ENCODE peak calls at places on chromosomes 1 and 21, in eight cellular contexts. H is spleen; N is G401; M is NCI-H1105 treated with DMSO at 0.1 percent for 48 hours; F is activated T-cell treated with anti-CD3 and anti-CD28 coated beads, Interleukin-2, amount 50 U/mL, for 72 hours; S is CD4-positive, CD25-positive, alpha-beta regulatory T cell; G is memory B cell; K is T-cell. L is an unnamed sample.

GRCh38 chr1:37123266-37123665 is 89.0 kb upstream of the GRIK3 start:
- DNase-seq in S (no peak), F (no peak), G (no peak), H (no peak), K (no peak), N (no peak), M (no peak), L (no peak)

GRCh38 chr21:42121792-42122191 is 50.7 kb downstream of the UMODL1 start:
- DNase-seq in S (no peak), H (peak), N (no peak), K (no peak), M (no peak), G (no peak), F (no peak), L (no peak)

GRCh38 chr1:28199328-28200233 is 23.1 kb upstream of the PTAFR start:
- DNase-seq in S (peak), M (no peak), G (no peak), K (peak), F (peak), H (no peak), N (no peak), L (no peak)

GRCh38 chr1:78214334-78214733 is 168.6 kb downstream of the GIPC2 start:
- DNase-seq in M (no peak), N (no peak), H (no peak), K (no peak), G (no peak), S (no peak), F (no peak), L (peak)

GRCh38 chr1:181101581-181102226 is 13.2 kb downstream of the IER5 start:
- DNase-seq in K (no peak), F (no peak), M (peak), S (no peak), G (no peak), H (no peak), N (no peak), L (no peak)

GRCh38 chr1:226064168-226064815 is 1.8 kb downstream of the H3-3A start:
- DNase-seq in M (peak), F (peak), G (peak), H (no peak), S (peak), N (no peak), K (peak), L (no peak)

GRCh38 chr1:80054129-80054528 is 1047.6 kb upstream of the ADGRL4 start:
- DNase-seq in M (peak), S (no peak), F (no peak), G (no peak), N (no peak), K (no peak), H (no peak), L (no peak)

GRCh38 chr1:154835531-154836285 is 34.4 kb downstream of the KCNN3 start:
- DNase-seq in M (no peak), K (no peak), N (no peak), S (no peak), F (no peak), G (no peak), H (no peak), L (no peak)

GRCh38 chr21:16420086-16420724 is 690.4 kb downstream of the USP25 start:
- DNase-seq in K (no peak), N (peak), F (no peak), G (no peak), H (no peak), S (no peak), M (peak), L (peak)

GRCh38 chr1:15834406-15835204 is 12.9 kb upstream of the SPEN start:
- DNase-seq in G (peak), H (peak), N (peak), F (peak), K (peak), S (peak), M (peak), L (peak)

GRCh38 chr1:98490099-98490498 is 171.4 kb upstream of the SNX7 start:
- DNase-seq in K (no peak), F (no peak), G (no peak), M (no peak), S (no peak), N (no peak), H (no peak), L (no peak)

GRCh38 chr1:54979327-54979891 is 1.0 kb upstream of the TMEM61 start:
- DNase-seq in H (no peak), S (no peak), K (no peak), M (no peak), F (no peak), N (peak), G (no peak), L (no peak)

GRCh38 chr1:80066060-80066459 is 1059.5 kb upstream of the ADGRL4 start:
- DNase-seq in F (no peak), S (no peak), H (no peak), N (no peak), K (no peak), G (no peak), M (peak), L (no peak)

GRCh38 chr1:186858923-186859322 is 30.2 kb downstream of the PLA2G4A start:
- DNase-seq in S (no peak), N (peak), G (no peak), H (no peak), M (no peak), F (no peak), K (no peak), L (no peak)

GRCh38 chr1:111275079-111275478 is 15.6 kb upstream of the CHIA start:
- DNase-seq in K (no peak), M (no peak), S (no peak), G (no peak), H (no peak), F (peak), N (no peak), L (peak)

GRCh38 chr1:163410073-163410522 is 88.3 kb downstream of the NUF2 start:
- DNase-seq in G (peak), N (peak), F (peak), S (peak), K (no peak), H (no peak), M (peak), L (no peak)

GRCh38 chr1:205343431-205344009 is 13.2 kb downstream of the KLHDC8A start:
- DNase-seq in N (no peak), G (no peak), H (peak), S (no peak), M (peak), K (no peak), F (no peak), L (peak)

GRCh38 chr1:188166654-188167053 is 1337.9 kb downstream of the PLA2G4A start:
- DNase-seq in M (no peak), K (no peak), S (no peak), H (no peak), N (no peak), G (no peak), F (no peak), L (no peak)

GRCh38 chr1:205453466-205453865 is 2.4 kb downstream of the BLACAT1 start:
- DNase-seq in G (no peak), S (no peak), F (no peak), M (peak), N (peak), H (no peak), K (no peak), L (no peak)

GRCh38 chr1:112263464-112263863 is 132.6 kb upstream of the CTTNBP2NL start:
- DNase-seq in S (no peak), F (no peak), G (no peak), N (no peak), M (no peak), H (no peak), K (no peak), L (no peak)

GRCh38 chr1:36304970-36305914 is 926 bp upstream of the SH3D21 start:
- DNase-seq in M (no peak), N (no peak), G (no peak), S (no peak), H (no peak), K (no peak), F (peak), L (no peak)

GRCh38 chr1:86068841-86069756 is 87.5 kb downstream of the COL24A1 start:
- DNase-seq in H (no peak), K (no peak), G (no peak), F (no peak), M (no peak), S (no peak), N (no peak), L (no peak)

GRCh38 chr1:17567582-17567981 is 28.1 kb downstream of the ARHGEF10L start:
- DNase-seq in S (no peak), F (no peak), N (no peak), H (no peak), M (no peak), K (no peak), G (no peak), L (peak)

GRCh38 chr1:47262787-47263413 is 30.9 kb upstream of the TAL1 start:
- DNase-seq in G (peak), N (peak), H (no peak), F (peak), M (peak), S (peak), K (peak), L (no peak)

GRCh38 chr1:211638723-211639122 is 36.7 kb downstream of the NEK2 start:
- DNase-seq in M (no peak), N (no peak), G (no peak), S (no peak), K (no peak), F (no peak), H (no peak), L (no peak)

GRCh38 chr1:54230507-54231339 is 30.8 kb downstream of the MRPL37 start:
- DNase-seq in K (no peak), M (no peak), S (peak), F (peak), N (no peak), H (peak), G (no peak), L (no peak)

GRCh38 chr1:159266832-159267231 is 35.3 kb upstream of the FCER1A start:
- DNase-seq in K (no peak), F (no peak), H (no peak), N (no peak), G (no peak), M (no peak), S (no peak), L (no peak)

GRCh38 chr1:113812661-113813135 is 422 bp upstream of the RSBN1 start:
- DNase-seq in K (peak), G (no peak), F (peak), H (peak), S (no peak), N (no peak), M (no peak), L (no peak)

GRCh38 chr1:206809504-206810084 is 37.3 kb upstream of the IL10 start:
- DNase-seq in M (peak), G (no peak), H (no peak), S (peak), K (peak), F (no peak), N (no peak), L (no peak)

L was measured in aorta.